ENCODE peak calls at places on chromosome 16, in six cellular contexts. J is tibial nerve, Y is uterus, N is heart left ventricle, X is stomach, C is body of pancreas. M is an unnamed sample.

GRCh38 chr16:58195771-58196170 is 2.1 kb downstream of the CSNK2A2 start:
- DNase-seq in J (no peak), Y (no peak), N (no peak), X (no peak), C (no peak), M (no peak)

GRCh38 chr16:72284042-72284789 is 112.3 kb upstream of the PMFBP1 start:
- DNase-seq in J (no peak), Y (no peak), N (no peak), X (no peak), C (no peak), M (no peak)

GRCh38 chr16:23101012-23101550 is 48.2 kb downstream of the USP31 start:
- DNase-seq in J (no peak), Y (no peak), N (no peak), X (no peak), C (no peak), M (no peak)

GRCh38 chr16:48146710-48147109 is 9.1 kb downstream of the ABCC12 start:
- DNase-seq in J (no peak), Y (no peak), N (no peak), X (no peak), C (no peak), M (no peak)

GRCh38 chr16:56945847-56946527 is 14.0 kb downstream of the HERPUD1 start:
- DNase-seq in J (no peak), Y (no peak), N (no peak), X (no peak), C (no peak), M (no peak)

GRCh38 chr16:65600629-65601028 is 478.8 kb upstream of the CDH11 start:
- DNase-seq in J (no peak), Y (no peak), N (no peak), X (no peak), C (no peak), M (no peak)

GRCh38 chr16:57994361-57994760 is 6.1 kb downstream of the ZNF319 start:
- DNase-seq in J (no peak), Y (no peak), N (no peak), X (no peak), C (no peak), M (no peak)

GRCh38 chr16:5031601-5032000 is 2.1 kb downstream of the NAGPA start:
- DNase-seq in J (no peak), Y (no peak), N (no peak), X (no peak), C (no peak), M (no peak)

GRCh38 chr16:23679274-23679985 is 741 bp downstream of the PLK1 start:
- DNase-seq in J (no peak), Y (no peak), N (no peak), X (no peak), C (no peak), M (peak)

GRCh38 chr16:74224828-74225227 is 71.8 kb upstream of the PSMD7 start:
- DNase-seq in J (no peak), Y (no peak), N (no peak), X (no peak), C (no peak), M (no peak)

GRCh38 chr16:66701516-66701915 is 5.0 kb upstream of the CMTM4 start:
- DNase-seq in J (no peak), Y (no peak), N (no peak), X (no peak), C (no peak), M (no peak)

GRCh38 chr16:54633943-54634362 is 296.7 kb upstream of the IRX5 start:
- DNase-seq in J (no peak), Y (no peak), N (no peak), X (peak), C (no peak), M (no peak)

GRCh38 chr16:80174416-80174815 is 366.4 kb upstream of the DYNLRB2 start:
- DNase-seq in J (no peak), Y (no peak), N (no peak), X (no peak), C (no peak), M (no peak)

GRCh38 chr16:8720080-8720966 is 45.9 kb downstream of the ABAT start:
- DNase-seq in J (no peak), Y (no peak), N (no peak), X (no peak), C (peak), M (no peak)

GRCh38 chr16:24257965-24258364 is 1.8 kb downstream of the CACNG3 start:
- DNase-seq in J (no peak), Y (no peak), N (no peak), X (no peak), C (no peak), M (no peak)

GRCh38 chr16:59324462-59324861 is 590.3 kb upstream of the GOT2 start:
- DNase-seq in J (no peak), Y (no peak), N (no peak), X (no peak), C (no peak), M (no peak)

GRCh38 chr16:28912558-28912957 is 12.5 kb downstream of the RABEP2 start:
- DNase-seq in J (no peak), Y (no peak), N (no peak), X (no peak), C (no peak), M (no peak)

GRCh38 chr16:70576431-70577255 is 53.0 kb downstream of the SF3B3 start:
- DNase-seq in J (no peak), Y (no peak), N (no peak), X (no peak), C (no peak), M (no peak)

GRCh38 chr16:887846-888245 is 82.9 kb downstream of the LMF1 start:
- DNase-seq in J (no peak), Y (no peak), N (no peak), X (no peak), C (no peak), M (no peak)

GRCh38 chr16:19006446-19007315 is 22.9 kb downstream of the TMC7 start:
- DNase-seq in J (no peak), Y (no peak), N (no peak), X (no peak), C (no peak), M (no peak)

GRCh38 chr16:56623637-56624036 is 1.9 kb upstream of the MT1E start:
- DNase-seq in J (no peak), Y (no peak), N (no peak), X (no peak), C (no peak), M (no peak)

GRCh38 chr16:80837421-80838263 is 33.2 kb upstream of the CDYL2 start:
- DNase-seq in J (no peak), Y (no peak), N (no peak), X (no peak), C (no peak), M (no peak)

GRCh38 chr16:9033125-9033830 is 58.2 kb upstream of the HAPSTR1 start:
- DNase-seq in J (no peak), Y (peak), N (no peak), X (peak), C (peak), M (peak)

GRCh38 chr16:57041182-57042156 is 50.9 kb upstream of the CPNE2 start:
- DNase-seq in J (no peak), Y (no peak), N (no peak), X (peak), C (no peak), M (no peak)

GRCh38 chr16:1781254-1781653 is 1.1 kb downstream of the SPSB3 start:
- DNase-seq in J (no peak), Y (no peak), N (no peak), X (no peak), C (peak), M (no peak)

GRCh38 chr16:70688266-70688742 is 2.5 kb upstream of the MTSS2 start:
- DNase-seq in J (peak), Y (peak), N (no peak), X (peak), C (no peak), M (peak)

GRCh38 chr16:5621826-5622225 is 524.2 kb upstream of the EEF2KMT start:
- DNase-seq in J (no peak), Y (no peak), N (no peak), X (peak), C (no peak), M (no peak)

GRCh38 chr16:35147556-35148504 is 1688.4 kb downstream of the TP53TG3F start:
- DNase-seq in J (no peak), Y (no peak), N (peak), X (no peak), C (no peak), M (no peak)

GRCh38 chr16:48608871-48609452 is 1.0 kb downstream of the N4BP1 start:
- DNase-seq in J (no peak), Y (peak), N (no peak), X (peak), C (no peak), M (no peak)

GRCh38 chr16:2497641-2498040 is 16.1 kb upstream of the ATP6V0C start:
- DNase-seq in J (no peak), Y (no peak), N (no peak), X (no peak), C (peak), M (no peak)

GRCh38 chr16:88940196-88941050 is 36.6 kb downstream of the CBFA2T3 start:
- DNase-seq in J (no peak), Y (no peak), N (no peak), X (no peak), C (peak), M (no peak)
- H3K4me3 ChIP-seq in J (peak), Y (peak), N (peak), X (peak), C (peak), M (peak)

DNA sequence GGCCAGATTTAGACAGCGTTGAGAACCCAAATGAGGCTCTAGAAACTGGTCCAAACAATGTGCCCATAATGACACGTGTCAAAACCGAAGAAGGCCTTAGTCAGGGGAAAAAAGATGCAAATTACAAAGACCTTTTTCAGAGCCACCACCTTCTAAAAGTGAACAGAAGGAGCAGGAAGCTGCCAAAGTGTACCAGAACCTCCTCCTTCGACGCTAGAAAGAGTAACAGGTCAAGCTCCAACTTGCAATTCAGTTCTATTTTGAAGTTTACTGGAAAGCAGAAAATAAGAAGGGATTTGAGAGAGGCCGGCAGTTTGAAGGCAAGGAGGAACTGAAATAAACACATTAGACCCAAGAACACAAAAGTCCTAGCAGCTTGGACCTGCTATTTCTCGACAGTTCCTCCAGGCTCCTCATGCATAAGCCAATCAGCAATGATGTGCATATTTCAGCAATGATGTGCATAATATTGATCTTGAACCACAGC is 61.8 kb downstream of the XYLT1 start:
- DNase-seq in J (no peak), Y (no peak), N (no peak), X (no peak), C (no peak), M (no peak)
- TF ChIP-seq POLR2A in J (no peak), Y (no peak), N (no peak), X (no peak), C (no peak), M (no peak)

GRCh38 chr16:83953796-83954576 is 946 bp downstream of the OSGIN1 start:
- DNase-seq in J (no peak), Y (no peak), N (no peak), X (no peak), C (peak), M (no peak)

GRCh38 chr16:83951544-83951943 is 1.5 kb upstream of the OSGIN1 start:
- DNase-seq in J (no peak), Y (no peak), N (no peak), X (no peak), C (no peak), M (no peak)

GRCh38 chr16:83952940-83953795 is at the start of gene OSGIN1:
- DNase-seq in J (peak), Y (peak), N (peak), X (peak), C (peak), M (peak)

GRCh38 chr16:83954577-83955016 is 1.6 kb downstream of the OSGIN1 start:
- DNase-seq in J (peak), Y (peak), N (no peak), X (peak), C (peak), M (no peak)

GRCh38 chr16:83952587-83952939 is 477 bp upstream of the OSGIN1 start:
- DNase-seq in J (no peak), Y (no peak), N (no peak), X (peak), C (peak), M (peak)
- H3K4me3 ChIP-seq in J (peak), Y (no peak), N (peak), X (peak), C (no peak), M (peak)

DNA sequence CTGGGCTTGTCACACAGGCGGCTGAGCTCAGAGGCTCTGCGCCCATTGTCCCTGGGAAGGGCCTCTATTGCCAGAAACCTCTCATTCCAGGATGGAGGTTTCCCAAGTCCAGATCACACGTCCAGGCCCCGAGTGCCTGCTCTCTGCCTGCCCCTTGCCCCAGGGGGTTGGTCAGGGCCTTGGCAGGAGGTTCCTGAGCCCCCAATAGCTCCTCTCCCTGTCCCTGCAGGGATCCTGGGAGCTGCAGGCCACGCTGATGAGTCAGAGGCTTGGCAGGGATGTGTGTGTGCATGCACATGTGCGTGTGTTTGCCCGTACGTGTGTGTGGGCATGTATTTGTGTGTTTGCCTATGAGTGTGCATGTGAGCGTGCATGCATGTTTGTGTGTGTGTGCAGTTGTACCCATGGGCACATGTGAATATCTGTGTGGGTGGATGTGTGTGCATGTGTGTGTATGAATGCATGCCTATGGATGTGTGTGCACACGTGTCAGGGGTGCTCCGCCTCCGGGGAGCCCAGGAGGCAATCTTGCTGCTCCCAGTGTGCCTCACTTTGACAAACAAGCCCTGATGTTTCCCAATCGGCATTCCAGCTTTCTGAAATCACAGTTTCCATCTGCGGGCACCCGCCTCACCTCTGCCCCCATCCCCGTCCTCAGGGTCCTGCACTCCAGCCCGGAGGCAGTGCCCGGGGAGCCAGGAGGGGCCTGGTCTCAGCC is 98.4 kb upstream of the GSE1 start:
- DNase-seq in J (peak), Y (peak), N (peak), X (peak), C (peak), M (peak)
- TF ChIP-seq POLR2A in J (no peak), Y (no peak), N (no peak), X (no peak), C (no peak), M (peak)

DNA sequence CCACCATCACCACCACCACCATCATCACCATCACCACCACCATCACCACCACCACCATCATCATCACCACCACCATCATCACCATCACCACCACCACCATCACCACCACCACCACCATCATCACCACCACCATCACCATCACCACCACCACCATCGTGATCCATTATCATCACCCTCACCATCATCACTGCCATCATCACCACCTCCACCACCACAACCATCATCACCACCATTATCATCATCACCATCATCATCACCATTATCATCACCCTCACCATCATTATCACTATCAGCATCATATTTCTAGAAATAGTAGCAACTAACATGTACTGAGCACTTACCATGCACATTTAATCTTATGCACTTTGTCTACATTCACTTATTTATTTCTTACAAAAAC is 94.9 kb downstream of the C16orf95 start:
- DNase-seq in J (no peak), Y (no peak), N (no peak), X (no peak), C (no peak), M (no peak)
- H3K4me3 ChIP-seq in J (no peak), Y (no peak), N (no peak), X (no peak), C (no peak), M (no peak)